ENCODE peak calls at places on chromosome 10, in six cellular contexts. One of them, this sample, is unnamed.

GRCh38 chr10:122225324-122225723 is 45.8 kb upstream of the BTBD16 start:
- DNase-seq in T-helper 1 cell: no peak
- DNase-seq in heart left ventricle: no peak
- DNase-seq in NCI-H510A: no peak
- DNase-seq in GM04503: no peak
- DNase-seq in left cardiac atrium: no peak
- DNase-seq in this sample: no peak

GRCh38 chr10:117444497-117445040 is 69.3 kb upstream of the PDZD8 start:
- DNase-seq in GM04503: no peak
- DNase-seq in heart left ventricle: no peak
- DNase-seq in NCI-H510A: no peak
- DNase-seq in left cardiac atrium: no peak
- DNase-seq in T-helper 1 cell: no peak
- DNase-seq in this sample: no peak

GRCh38 chr10:96984512-96985225 is 152.6 kb downstream of the LCOR start:
- DNase-seq in T-helper 1 cell: no peak
- DNase-seq in GM04503: no peak
- DNase-seq in left cardiac atrium: no peak
- DNase-seq in heart left ventricle: no peak
- DNase-seq in NCI-H510A: no peak
- DNase-seq in this sample: no peak

GRCh38 chr10:86642499-86642898 is 11.8 kb upstream of the OPN4 start:
- DNase-seq in heart left ventricle: no peak
- DNase-seq in GM04503: no peak
- DNase-seq in T-helper 1 cell: no peak
- DNase-seq in NCI-H510A: no peak
- DNase-seq in left cardiac atrium: no peak
- DNase-seq in this sample: no peak

GRCh38 chr10:1329622-1330021 is 273.4 kb downstream of the WDR37 start:
- DNase-seq in heart left ventricle: no peak
- DNase-seq in T-helper 1 cell: no peak
- DNase-seq in NCI-H510A: no peak
- DNase-seq in left cardiac atrium: no peak
- DNase-seq in GM04503: no peak
- DNase-seq in this sample: no peak

GRCh38 chr10:131655101-131655849 is 245.5 kb upstream of the PPP2R2D start:
- DNase-seq in left cardiac atrium: no peak
- DNase-seq in GM04503: no peak
- DNase-seq in T-helper 1 cell: no peak
- DNase-seq in NCI-H510A: no peak
- DNase-seq in heart left ventricle: no peak
- DNase-seq in this sample: no peak

GRCh38 chr10:125742465-125742864 is 23.0 kb downstream of the EDRF1 start:
- DNase-seq in heart left ventricle: no peak
- DNase-seq in NCI-H510A: no peak
- DNase-seq in GM04503: no peak
- DNase-seq in left cardiac atrium: no peak
- DNase-seq in T-helper 1 cell: no peak
- DNase-seq in this sample: no peak

GRCh38 chr10:21727452-21728168 is 193.6 kb downstream of the MLLT10 start:
- DNase-seq in left cardiac atrium: no peak
- DNase-seq in NCI-H510A: no peak
- DNase-seq in T-helper 1 cell: no peak
- DNase-seq in GM04503: no peak
- DNase-seq in heart left ventricle: no peak
- DNase-seq in this sample: no peak

GRCh38 chr10:31947144-31947926 is 18.7 kb upstream of the ARHGAP12 start:
- DNase-seq in GM04503: peak
- DNase-seq in heart left ventricle: no peak
- DNase-seq in NCI-H510A: no peak
- DNase-seq in left cardiac atrium: no peak
- DNase-seq in T-helper 1 cell: no peak
- DNase-seq in this sample: no peak

GRCh38 chr10:33812586-33812985 is 478.1 kb upstream of the NRP1 start:
- DNase-seq in GM04503: no peak
- DNase-seq in NCI-H510A: no peak
- DNase-seq in T-helper 1 cell: no peak
- DNase-seq in left cardiac atrium: no peak
- DNase-seq in heart left ventricle: no peak
- DNase-seq in this sample: no peak

GRCh38 chr10:116014859-116015258 is 258.1 kb downstream of the GFRA1 start:
- DNase-seq in left cardiac atrium: no peak
- DNase-seq in NCI-H510A: no peak
- DNase-seq in GM04503: no peak
- DNase-seq in T-helper 1 cell: no peak
- DNase-seq in heart left ventricle: no peak
- DNase-seq in this sample: no peak

GRCh38 chr10:124145109-124145860 is 51.9 kb upstream of the CHST15 start:
- DNase-seq in GM04503: peak
- DNase-seq in heart left ventricle: peak
- DNase-seq in left cardiac atrium: peak
- DNase-seq in T-helper 1 cell: no peak
- DNase-seq in NCI-H510A: no peak
- DNase-seq in this sample: peak

GRCh38 chr10:9239298-9239697 is 1184.8 kb downstream of the GATA3 start:
- DNase-seq in T-helper 1 cell: no peak
- DNase-seq in NCI-H510A: no peak
- DNase-seq in left cardiac atrium: no peak
- DNase-seq in heart left ventricle: no peak
- DNase-seq in GM04503: no peak
- DNase-seq in this sample: no peak

GRCh38 chr10:67990093-67990492 is 85.0 kb downstream of the HERC4 start:
- DNase-seq in NCI-H510A: no peak
- DNase-seq in T-helper 1 cell: no peak
- DNase-seq in heart left ventricle: no peak
- DNase-seq in left cardiac atrium: no peak
- DNase-seq in GM04503: no peak
- DNase-seq in this sample: no peak

GRCh38 chr10:103668351-103669242 is 175.1 kb downstream of the NEURL1 start:
- DNase-seq in left cardiac atrium: peak
- DNase-seq in heart left ventricle: peak
- DNase-seq in NCI-H510A: no peak
- DNase-seq in T-helper 1 cell: no peak
- DNase-seq in GM04503: no peak
- DNase-seq in this sample: peak

GRCh38 chr10:69409968-69410367 is 6.8 kb downstream of the TACR2 start:
- DNase-seq in NCI-H510A: no peak
- DNase-seq in GM04503: no peak
- DNase-seq in left cardiac atrium: peak
- DNase-seq in T-helper 1 cell: no peak
- DNase-seq in heart left ventricle: peak
- DNase-seq in this sample: no peak

GRCh38 chr10:104099274-104099673 is 13.6 kb upstream of the COL17A1 start:
- DNase-seq in heart left ventricle: no peak
- DNase-seq in NCI-H510A: no peak
- DNase-seq in left cardiac atrium: no peak
- DNase-seq in GM04503: no peak
- DNase-seq in T-helper 1 cell: no peak
- DNase-seq in this sample: no peak

GRCh38 chr10:66928000-66928770 is 2.3 kb downstream of the LRRTM3 start:
- DNase-seq in T-helper 1 cell: no peak
- DNase-seq in heart left ventricle: no peak
- DNase-seq in left cardiac atrium: peak
- DNase-seq in GM04503: no peak
- DNase-seq in NCI-H510A: no peak
- DNase-seq in this sample: no peak

GRCh38 chr10:90859321-90859751 is 1.5 kb upstream of the HTR7 start:
- DNase-seq in NCI-H510A: no peak
- DNase-seq in left cardiac atrium: no peak
- DNase-seq in T-helper 1 cell: no peak
- DNase-seq in GM04503: no peak
- DNase-seq in heart left ventricle: no peak
- DNase-seq in this sample: no peak

GRCh38 chr10:72336259-72337038 is 18.3 kb downstream of the DNAJB12 start:
- DNase-seq in NCI-H510A: no peak
- DNase-seq in left cardiac atrium: no peak
- DNase-seq in GM04503: no peak
- DNase-seq in heart left ventricle: no peak
- DNase-seq in T-helper 1 cell: no peak
- DNase-seq in this sample: peak

GRCh38 chr10:63883861-63884260 is 362.7 kb downstream of the REEP3 start:
- DNase-seq in NCI-H510A: no peak
- DNase-seq in T-helper 1 cell: no peak
- DNase-seq in GM04503: no peak
- DNase-seq in left cardiac atrium: no peak
- DNase-seq in heart left ventricle: no peak
- DNase-seq in this sample: no peak

GRCh38 chr10:109931153-109931552 is 7.8 kb upstream of the XPNPEP1 start:
- DNase-seq in GM04503: no peak
- DNase-seq in NCI-H510A: no peak
- DNase-seq in heart left ventricle: no peak
- DNase-seq in left cardiac atrium: no peak
- DNase-seq in T-helper 1 cell: no peak
- DNase-seq in this sample: no peak

GRCh38 chr10:34049887-34050286 is 715.4 kb upstream of the NRP1 start:
- DNase-seq in left cardiac atrium: no peak
- DNase-seq in heart left ventricle: no peak
- DNase-seq in GM04503: no peak
- DNase-seq in NCI-H510A: no peak
- DNase-seq in T-helper 1 cell: no peak
- DNase-seq in this sample: no peak

GRCh38 chr10:52256832-52257691 is 57.0 kb upstream of the DKK1 start:
- DNase-seq in NCI-H510A: peak
- DNase-seq in left cardiac atrium: no peak
- DNase-seq in T-helper 1 cell: no peak
- DNase-seq in GM04503: no peak
- DNase-seq in heart left ventricle: no peak
- DNase-seq in this sample: no peak

GRCh38 chr10:48494611-48495010 is 110.3 kb downstream of the ARHGAP22 start:
- DNase-seq in left cardiac atrium: no peak
- DNase-seq in NCI-H510A: no peak
- DNase-seq in heart left ventricle: no peak
- DNase-seq in GM04503: no peak
- DNase-seq in T-helper 1 cell: no peak
- DNase-seq in this sample: no peak

GRCh38 chr10:121154310-121154709 is 303.1 kb downstream of the WDR11 start:
- DNase-seq in left cardiac atrium: no peak
- DNase-seq in GM04503: no peak
- DNase-seq in heart left ventricle: no peak
- DNase-seq in T-helper 1 cell: no peak
- DNase-seq in NCI-H510A: no peak
- DNase-seq in this sample: no peak

GRCh38 chr10:98694863-98695262 is 248.1 kb upstream of the HPS1 start:
- DNase-seq in NCI-H510A: no peak
- DNase-seq in left cardiac atrium: no peak
- DNase-seq in GM04503: no peak
- DNase-seq in heart left ventricle: no peak
- DNase-seq in T-helper 1 cell: no peak
- DNase-seq in this sample: no peak

GRCh38 chr10:61923210-61924024 is 21.9 kb downstream of the ARID5B start:
- DNase-seq in GM04503: no peak
- DNase-seq in heart left ventricle: no peak
- DNase-seq in left cardiac atrium: no peak
- DNase-seq in T-helper 1 cell: no peak
- DNase-seq in NCI-H510A: no peak
- DNase-seq in this sample: no peak

GRCh38 chr10:44925224-44925623 is 14.1 kb downstream of the TMEM72 start:
- DNase-seq in GM04503: no peak
- DNase-seq in heart left ventricle: no peak
- DNase-seq in T-helper 1 cell: no peak
- DNase-seq in left cardiac atrium: no peak
- DNase-seq in NCI-H510A: no peak
- DNase-seq in this sample: no peak

GRCh38 chr10:90923111-90923731 is 2.3 kb upstream of the ANKRD1 start:
- DNase-seq in GM04503: no peak
- DNase-seq in NCI-H510A: no peak
- DNase-seq in T-helper 1 cell: no peak
- DNase-seq in heart left ventricle: no peak
- DNase-seq in left cardiac atrium: no peak
- DNase-seq in this sample: no peak